ENCODE peak calls at places on chromosomes 7 and 10, in nine cellular contexts. J, G, L, A, V, P, U, Y and D are unnamed samples.

GRCh38 chr7:107998150-107998549 is 4.8 kb downstream of the LAMB1 start:
- DNase-seq in J (no peak), G (no peak), L (no peak), A (no peak), V (no peak), P (no peak), U (no peak), Y (peak; percentile 41), D (no peak)

GRCh38 chr7:111074071-111074771 is 16.7 kb upstream of the LRRN3 start:
- DNase-seq in J (no peak), G (no peak), L (no peak), A (no peak), V (no peak), P (no peak), U (no peak), Y (no peak), D (no peak)

GRCh38 chr10:118447478-118447877 is 105.4 kb upstream of the FAM204A start:
- DNase-seq in J (peak; percentile 84), G (no peak), L (peak; percentile 83), A (peak; percentile 57), V (no peak), P (no peak), U (no peak), Y (peak; percentile 19), D (no peak)

GRCh38 chr7:120941064-120941463 is 9.5 kb upstream of the ING3 start:
- DNase-seq in J (no peak), G (no peak), L (no peak), A (no peak), V (no peak), P (no peak), U (no peak), Y (peak; percentile 50), D (no peak)

GRCh38 chr10:77290528-77291155 is 347.0 kb downstream of the KCNMA1 start:
- DNase-seq in J (no peak), G (no peak), L (no peak), A (no peak), V (no peak), P (no peak), U (no peak), Y (peak; percentile 95), D (no peak)

GRCh38 chr7:28684729-28685211 is 272.5 kb downstream of the CREB5 start:
- DNase-seq in J (no peak), G (no peak), L (no peak), A (no peak), V (no peak), P (no peak), U (no peak), Y (no peak), D (no peak)

GRCh38 chr10:47023237-47024045 is 112.2 kb downstream of the PTPN20 start:
- DNase-seq in J (no peak), G (peak; percentile 18), L (peak; percentile 72), A (no peak), V (no peak), P (no peak), U (no peak), Y (no peak), D (no peak)

GRCh38 chr7:30790391-30790790 is 19.2 kb downstream of the MINDY4 start:
- DNase-seq in J (no peak), G (no peak), L (no peak), A (no peak), V (no peak), P (no peak), U (no peak), Y (no peak), D (no peak)

GRCh38 chr10:34922138-34922537 is 107.0 kb upstream of the PARD3 start:
- DNase-seq in J (no peak), G (no peak), L (no peak), A (no peak), V (no peak), P (no peak), U (no peak), Y (peak; percentile 58), D (no peak)

GRCh38 chr10:52491246-52492000 is 177.3 kb downstream of the DKK1 start:
- DNase-seq in J (no peak), G (no peak), L (no peak), A (no peak), V (no peak), P (no peak), U (no peak), Y (peak; percentile 80), D (no peak)

GRCh38 chr7:61576-62360 is 130.6 kb upstream of the FAM20C start:
- DNase-seq in J (no peak), G (no peak), L (peak; percentile 56), A (peak; percentile 3), V (no peak), P (no peak), U (peak; percentile 2), Y (no peak), D (no peak)

GRCh38 chr10:32979041-32979440 is 21.0 kb upstream of the ITGB1 start:
- DNase-seq in J (no peak), G (no peak), L (no peak), A (no peak), V (no peak), P (no peak), U (no peak), Y (no peak), D (no peak)

GRCh38 chr7:30731619-30732018 is 20.3 kb upstream of the INMT start:
- DNase-seq in J (no peak), G (no peak), L (no peak), A (no peak), V (no peak), P (no peak), U (no peak), Y (no peak), D (no peak)

GRCh38 chr10:49119746-49120145 is 4.4 kb upstream of the VSTM4 start:
- DNase-seq in J (no peak), G (no peak), L (no peak), A (no peak), V (no peak), P (no peak), U (no peak), Y (peak; percentile 17), D (no peak)

GRCh38 chr7:149723082-149723767 is 50.2 kb downstream of the ZNF467 start:
- DNase-seq in J (no peak), G (no peak), L (peak; percentile 57), A (no peak), V (no peak), P (no peak), U (no peak), Y (no peak), D (no peak)

GRCh38 chr10:114151486-114151885 is 22.5 kb downstream of the CCDC186 start:
- DNase-seq in J (no peak), G (no peak), L (no peak), A (no peak), V (no peak), P (no peak), U (no peak), Y (peak; percentile 81), D (no peak)

GRCh38 chr10:11260136-11260535 is 242.5 kb downstream of the CELF2 start:
- DNase-seq in J (no peak), G (no peak), L (no peak), A (no peak), V (peak; percentile 21), P (no peak), U (no peak), Y (no peak), D (no peak)

GRCh38 chr10:11263039-11263345 is 245.3 kb downstream of the CELF2 start:
- DNase-seq in J (no peak), G (no peak), L (no peak), A (no peak), V (no peak), P (no peak), U (no peak), Y (no peak), D (no peak)

GRCh38 chr10:11262210-11263038 is 244.8 kb downstream of the CELF2 start:
- DNase-seq in J (no peak), G (no peak), L (no peak), A (no peak), V (no peak), P (no peak), U (no peak), Y (no peak), D (no peak)

GRCh38 chr10:11261143-11261542 is 243.5 kb downstream of the CELF2 start:
- DNase-seq in J (no peak), G (no peak), L (no peak), A (no peak), V (no peak), P (no peak), U (no peak), Y (no peak), D (no peak)

GRCh38 chr10:11261687-11262086 is 244.0 kb downstream of the CELF2 start:
- DNase-seq in J (no peak), G (no peak), L (no peak), A (no peak), V (peak; percentile 32), P (no peak), U (no peak), Y (no peak), D (no peak)
- H3K27me3 ChIP-seq in J (no peaks in the 10 kb centered on the region), G (no peaks in the 10 kb centered on the region), L (no peaks in the 10 kb centered on the region), A (no peaks in the 10 kb centered on the region), V (no peaks in the 10 kb centered on the region), P (no peaks in the 10 kb centered on the region), U (no peaks in the 10 kb centered on the region), Y (peaks cover 42% of the 10 kb centered on the region), D (no peaks in the 10 kb centered on the region)

DNA sequence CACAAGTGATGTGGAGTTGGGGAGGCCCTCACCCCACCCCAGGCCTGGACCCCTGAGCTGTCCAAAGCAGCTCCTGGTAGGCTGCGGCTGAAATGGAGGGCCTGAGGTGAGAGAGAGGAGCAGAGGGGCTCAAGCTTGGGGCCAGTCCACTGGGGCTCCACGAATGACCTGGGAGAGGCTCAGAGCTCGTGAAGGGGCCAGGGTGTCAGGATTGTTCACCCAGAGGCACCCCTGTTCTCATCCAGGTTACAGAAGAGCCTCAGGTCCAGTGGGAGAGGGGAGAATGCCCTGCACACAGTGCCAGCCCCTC is 102.2 kb upstream of the RET start:
- DNase-seq in J (no peak), G (no peak), L (peak; percentile 70), A (no peak), V (no peak), P (no peak), U (no peak), Y (no peak), D (peak; percentile 31)
- H3K27me3 ChIP-seq in J (peaks cover 33% of the 10 kb centered on the region), G (no peaks in the 10 kb centered on the region), L (no peaks in the 10 kb centered on the region), A (no peaks in the 10 kb centered on the region), V (no peaks in the 10 kb centered on the region), P (peaks cover 15% of the 10 kb centered on the region), U (no peaks in the 10 kb centered on the region), Y (peaks cover 15% of the 10 kb centered on the region), D (no peaks in the 10 kb centered on the region)

DNA sequence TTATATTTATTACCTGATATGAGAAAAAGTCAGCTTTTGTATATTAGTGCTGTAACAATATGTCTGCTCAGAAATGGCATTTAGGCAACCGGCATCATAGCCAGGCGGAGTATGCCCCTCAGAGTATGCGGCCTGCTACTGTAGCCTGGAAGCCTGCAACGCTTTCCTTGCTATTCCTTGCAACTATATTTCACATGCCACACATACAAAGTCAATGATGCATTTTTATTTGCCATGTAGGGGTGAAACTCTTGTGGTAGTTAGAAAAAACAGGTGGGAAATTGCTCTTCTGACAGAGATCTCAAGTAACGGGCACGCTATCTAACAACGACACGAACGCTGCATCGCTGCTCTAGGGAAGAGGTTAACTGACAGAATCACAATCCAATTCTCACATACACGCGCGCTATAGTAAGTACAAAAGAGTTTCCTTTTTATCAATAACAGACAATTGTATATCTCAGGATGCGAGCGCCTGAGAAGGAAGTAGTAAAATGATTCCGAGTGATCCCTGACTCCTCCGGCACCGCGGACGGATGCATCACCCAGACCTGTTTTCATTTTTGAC is 5.9 kb downstream of the EBF3 start:
- DNase-seq in J (no peak), G (no peak), L (peak; percentile 47), A (no peak), V (peak; percentile 59), P (no peak), U (no peak), Y (no peak), D (no peak)
- H3K27me3 ChIP-seq in J (peaks cover 100% of the 10 kb centered on the region), G (peaks cover 86% of the 10 kb centered on the region), L (peaks cover 98% of the 10 kb centered on the region), A (peaks cover 100% of the 10 kb centered on the region), V (peaks cover 97% of the 10 kb centered on the region), P (peaks cover 100% of the 10 kb centered on the region), U (peaks cover 23% of the 10 kb centered on the region), Y (peaks cover 70% of the 10 kb centered on the region), D (peaks cover 56% of the 10 kb centered on the region)

GRCh38 chr7:1672851-1673486 is 2.9 kb downstream of the ELFN1 start:
- DNase-seq in J (no peak), G (no peak), L (peak; percentile 65), A (no peak), V (no peak), P (no peak), U (no peak), Y (no peak), D (no peak)
- H3K27me3 ChIP-seq in J (peaks cover 100% of the 10 kb centered on the region), G (peaks cover 24% of the 10 kb centered on the region), L (peaks cover 89% of the 10 kb centered on the region), A (peaks cover 84% of the 10 kb centered on the region), V (no peaks in the 10 kb centered on the region), P (peaks cover 99% of the 10 kb centered on the region), U (peaks cover 22% of the 10 kb centered on the region), Y (peaks cover 64% of the 10 kb centered on the region), D (peaks cover 26% of the 10 kb centered on the region)